ENCODE peak calls at places on chromosomes 3 and 15, in seven cellular contexts. R, A, L, G, P, W and S are unnamed samples.

GRCh38 chr3:81485444-81485865 is 276.0 kb downstream of the GBE1 start:
- DNase-seq in R (peak), A (peak), L (no peak), G (no peak), P (no peak), W (no peak), S (no peak)

GRCh38 chr3:65473746-65474145 is 565.0 kb downstream of the MAGI1 start:
- DNase-seq in R (no peak), A (no peak), L (no peak), G (no peak), P (no peak), W (no peak), S (no peak)

GRCh38 chr3:115623414-115623868 is at the start of gene GAP43:
- DNase-seq in R (no peak), A (no peak), L (no peak), G (no peak), P (peak), W (peak), S (peak)

GRCh38 chr15:48424076-48424475 is 92.8 kb downstream of the DUT start:
- DNase-seq in R (no peak), A (no peak), L (no peak), G (no peak), P (no peak), W (no peak), S (no peak)

GRCh38 chr3:153252963-153253362 is 90.9 kb downstream of the RAP2B start:
- DNase-seq in R (no peak), A (no peak), L (no peak), G (no peak), P (no peak), W (no peak), S (no peak)

GRCh38 chr3:27209595-27210264 is 159.5 kb downstream of the NEK10 start:
- DNase-seq in R (peak), A (no peak), L (no peak), G (no peak), P (no peak), W (no peak), S (no peak)

GRCh38 chr15:87604857-87605446 is 651.6 kb downstream of the NTRK3 start:
- DNase-seq in R (no peak), A (peak), L (peak), G (peak), P (no peak), W (no peak), S (peak)

GRCh38 chr3:37882711-37883110 is 21.0 kb downstream of the CTDSPL start:
- DNase-seq in R (no peak), A (no peak), L (no peak), G (no peak), P (no peak), W (no peak), S (no peak)

GRCh38 chr15:89542369-89542768 is 32.9 kb upstream of the TICRR start:
- DNase-seq in R (no peak), A (no peak), L (no peak), G (no peak), P (no peak), W (no peak), S (no peak)

GRCh38 chr3:65953301-65953812 is 85.4 kb downstream of the MAGI1 start:
- DNase-seq in R (no peak), A (no peak), L (no peak), G (no peak), P (peak), W (peak), S (no peak)

GRCh38 chr15:96052572-96053038 is 277.9 kb upstream of the NR2F2 start:
- DNase-seq in R (no peak), A (no peak), L (no peak), G (no peak), P (peak), W (no peak), S (no peak)

GRCh38 chr3:43181202-43181910 is 75.5 kb upstream of the POMGNT2 start:
- DNase-seq in R (peak), A (peak), L (no peak), G (no peak), P (no peak), W (no peak), S (no peak)

GRCh38 chr3:114519415-114519814 is 225.6 kb downstream of the TIGIT start:
- DNase-seq in R (peak), A (no peak), L (no peak), G (no peak), P (no peak), W (no peak), S (peak)

GRCh38 chr15:79916424-79916823 is 19.6 kb upstream of the MTHFS start:
- DNase-seq in R (no peak), A (no peak), L (no peak), G (no peak), P (no peak), W (no peak), S (no peak)

GRCh38 chr3:129530331-129530761 is 1.9 kb downstream of the RHO start:
- DNase-seq in R (no peak), A (no peak), L (no peak), G (no peak), P (peak), W (no peak), S (no peak)

GRCh38 chr15:65072617-65073016 is 3.9 kb upstream of the KBTBD13 start:
- DNase-seq in R (no peak), A (no peak), L (no peak), G (no peak), P (no peak), W (no peak), S (no peak)

GRCh38 chr3:129672412-129672811 is 65.9 kb upstream of the PLXND1 start:
- DNase-seq in R (no peak), A (no peak), L (no peak), G (no peak), P (no peak), W (no peak), S (no peak)

GRCh38 chr3:50215529-50215928 is 10.5 kb downstream of the SLC38A3 start:
- DNase-seq in R (no peak), A (no peak), L (no peak), G (no peak), P (no peak), W (no peak), S (no peak)

GRCh38 chr3:126983653-126984390 is 907 bp downstream of the PLXNA1 start:
- DNase-seq in R (no peak), A (peak), L (no peak), G (peak), P (peak), W (no peak), S (peak)

GRCh38 chr3:171506743-171507319 is 46.6 kb upstream of the TNIK start:
- DNase-seq in R (no peak), A (no peak), L (no peak), G (no peak), P (no peak), W (no peak), S (no peak)

GRCh38 chr15:56835598-56836275 is 82.7 kb upstream of the TCF12 start:
- DNase-seq in R (no peak), A (no peak), L (no peak), G (no peak), P (no peak), W (no peak), S (peak)

GRCh38 chr3:52552089-52552488 is 15.7 kb downstream of the UQCC5 start:
- DNase-seq in R (no peak), A (no peak), L (no peak), G (no peak), P (no peak), W (no peak), S (no peak)

GRCh38 chr3:14915636-14916222 is 31.7 kb upstream of the NR2C2 start:
- DNase-seq in R (no peak), A (no peak), L (no peak), G (no peak), P (no peak), W (no peak), S (no peak)

GRCh38 chr15:59998256-59999063 is 5.7 kb upstream of the FOXB1 start:
- DNase-seq in R (no peak), A (no peak), L (no peak), G (no peak), P (no peak), W (no peak), S (peak)

GRCh38 chr3:85837402-85837801 is 878.6 kb downstream of the CADM2 start:
- DNase-seq in R (no peak), A (no peak), L (no peak), G (no peak), P (no peak), W (no peak), S (no peak)

GRCh38 chr15:50109086-50109987 is 9.7 kb downstream of the ATP8B4 start:
- DNase-seq in R (no peak), A (no peak), L (no peak), G (no peak), P (no peak), W (no peak), S (no peak)

GRCh38 chr15:88440021-88440420 is 27.2 kb downstream of the MRPL46 start:
- DNase-seq in R (no peak), A (no peak), L (no peak), G (no peak), P (no peak), W (no peak), S (no peak)

GRCh38 chr3:82236257-82236656 is 474.8 kb upstream of the GBE1 start:
- DNase-seq in R (no peak), A (no peak), L (no peak), G (no peak), P (no peak), W (no peak), S (no peak)

GRCh38 chr15:73956276-73957086 is 30.2 kb downstream of the LOXL1 start:
- DNase-seq in R (no peak), A (no peak), L (peak), G (no peak), P (no peak), W (no peak), S (no peak)

GRCh38 chr15:58401991-58402649 is 29.7 kb upstream of the LIPC start:
- DNase-seq in R (no peak), A (no peak), L (no peak), G (no peak), P (no peak), W (no peak), S (no peak)

GRCh38 chr15:93239993-93240392 is 151.0 kb upstream of the RGMA start:
- DNase-seq in R (no peak), A (no peak), L (no peak), G (no peak), P (peak), W (no peak), S (no peak)

GRCh38 chr15:31265871-31266711 is 60.5 kb upstream of the KLF13 start:
- DNase-seq in R (peak), A (peak), L (peak), G (no peak), P (peak), W (no peak), S (peak)

GRCh38 chr3:57179580-57180410 is 14.6 kb upstream of the IL17RD start:
- DNase-seq in R (no peak), A (no peak), L (no peak), G (no peak), P (no peak), W (peak), S (peak)

GRCh38 chr15:49813615-49814014 is 192.8 kb downstream of the DTWD1 start:
- DNase-seq in R (no peak), A (no peak), L (no peak), G (no peak), P (no peak), W (no peak), S (no peak)

GRCh38 chr3:37861540-37862051 is at the start of gene CTDSPL:
- DNase-seq in R (no peak), A (peak), L (no peak), G (peak), P (peak), W (peak), S (peak)

DNA sequence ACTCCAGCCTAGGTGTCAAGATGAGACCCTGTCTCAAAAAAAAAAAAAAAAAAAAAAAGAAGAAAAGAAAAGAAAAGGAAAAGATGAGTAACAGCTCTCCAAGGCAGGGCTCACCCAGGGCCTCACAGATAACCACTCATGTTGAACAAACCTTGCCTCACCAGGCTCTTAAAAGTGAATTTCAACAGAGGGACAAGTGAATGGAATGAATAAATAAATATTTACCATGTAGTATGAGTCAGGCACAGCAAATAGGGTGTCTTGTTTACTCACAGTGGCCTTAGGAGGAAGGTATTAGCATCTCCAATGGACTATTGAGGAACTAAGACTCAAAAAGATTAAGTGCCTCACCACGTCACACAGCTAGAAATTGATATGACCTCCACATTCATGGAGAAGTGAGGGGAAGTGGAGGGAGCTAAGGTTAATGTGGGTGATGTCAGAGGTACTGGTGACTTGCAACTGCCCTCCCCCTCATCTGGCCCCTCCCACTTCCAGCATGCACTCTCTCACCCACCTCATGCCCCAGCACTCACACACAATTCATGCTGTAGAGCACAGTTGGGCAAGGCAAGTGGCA is 255.5 kb downstream of the UACA start:
- DNase-seq in R (no peak), A (no peak), L (no peak), G (no peak), P (no peak), W (peak), S (no peak)
- TF ChIP-seq TAF1 in R (no peak), A (no peak), L (no peak), G (no peak), P (no peak), W (no peak), S (no peak)

GRCh38 chr15:44158111-44158510 is 37.0 kb downstream of the FRMD5 start:
- DNase-seq in R (no peak), A (no peak), L (no peak), G (no peak), P (no peak), W (no peak), S (no peak)

GRCh38 chr15:44163370-44163769 is 31.7 kb downstream of the FRMD5 start:
- DNase-seq in R (no peak), A (no peak), L (no peak), G (no peak), P (no peak), W (no peak), S (no peak)

GRCh38 chr15:44153352-44153751 is 41.7 kb downstream of the FRMD5 start:
- DNase-seq in R (no peak), A (no peak), L (no peak), G (no peak), P (no peak), W (no peak), S (no peak)

GRCh38 chr15:44159492-44159891 is 35.6 kb downstream of the FRMD5 start:
- DNase-seq in R (no peak), A (no peak), L (no peak), G (no peak), P (no peak), W (no peak), S (no peak)

DNA sequence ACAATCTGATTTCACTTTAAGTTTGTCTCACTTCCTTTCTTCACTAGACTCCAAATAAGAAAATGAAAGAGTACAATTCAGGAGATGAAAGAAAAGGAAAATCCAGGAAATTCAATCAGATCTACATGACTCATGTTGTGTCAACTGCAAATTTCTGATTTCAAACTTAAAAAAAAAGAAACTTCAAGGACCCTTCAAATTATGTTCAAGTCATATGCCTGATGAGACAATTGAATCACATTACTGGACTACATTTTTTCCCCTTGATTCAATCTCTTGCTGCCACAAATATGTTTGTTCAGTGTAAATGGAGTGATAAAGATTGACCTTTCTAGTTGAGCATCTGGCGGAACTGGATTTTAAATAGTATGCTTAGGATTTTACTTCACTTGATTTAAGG is 37.4 kb downstream of the FRMD5 start:
- DNase-seq in R (no peak), A (no peak), L (no peak), G (no peak), P (no peak), W (peak), S (no peak)
- TF ChIP-seq TAF1 in R (no peak), A (no peak), L (no peak), G (no peak), P (no peak), W (no peak), S (no peak)

GRCh38 chr3:148642616-148643015 is 55.1 kb upstream of the AGTR1 start:
- DNase-seq in R (no peak), A (no peak), L (no peak), G (no peak), P (no peak), W (no peak), S (no peak)
- TF ChIP-seq TAF1 in R (no peak), A (no peak), L (no peak), G (no peak), P (no peak), W (no peak), S (no peak)

GRCh38 chr3:8538904-8539303 is 37.3 kb downstream of the LMCD1 start:
- DNase-seq in R (no peak), A (no peak), L (no peak), G (no peak), P (no peak), W (peak), S (no peak)

GRCh38 chr3:8539419-8539818 is 37.8 kb downstream of the LMCD1 start:
- DNase-seq in R (no peak), A (no peak), L (no peak), G (no peak), P (no peak), W (no peak), S (no peak)

GRCh38 chr3:8537440-8537839 is 35.8 kb downstream of the LMCD1 start:
- DNase-seq in R (no peak), A (no peak), L (no peak), G (no peak), P (no peak), W (no peak), S (no peak)

GRCh38 chr3:8538223-8538622 is 36.6 kb downstream of the LMCD1 start:
- DNase-seq in R (no peak), A (no peak), L (no peak), G (no peak), P (no peak), W (no peak), S (no peak)

GRCh38 chr3:8536106-8537052 is 34.8 kb downstream of the LMCD1 start:
- DNase-seq in R (no peak), A (no peak), L (no peak), G (no peak), P (no peak), W (no peak), S (no peak)
- TF ChIP-seq TAF1 in R (no peak), A (no peak), L (no peak), G (no peak), P (no peak), W (no peak), S (no peak)

GRCh38 chr15:83973816-83974215 is 261.8 kb upstream of the GOLGA6L4 start:
- DNase-seq in R (no peak), A (no peak), L (no peak), G (peak), P (no peak), W (peak), S (peak)
- TF ChIP-seq TAF1 in R (no peak), A (no peak), L (no peak), G (no peak), P (no peak), W (no peak), S (no peak)